ENCODE peak calls at places on chromosomes 2 and 18, in nine cellular contexts. K is thoracic aorta, R is neuronal stem cell, B is heart right ventricle, C is trophoblast cell, M is adrenal gland, Y is lower lobe of right lung, Q is breast epithelium, A is colonic mucosa. U is an unnamed sample.

GRCh38 chr2:94939349-94939748 is 68.1 kb downstream of the TEKT4 start:
- DNase-seq in K (no peak), R (no peak), B (no peak), C (no peak), M (no peak), Y (no peak), Q (no peak), A (no peak), U (no peak)

GRCh38 chr2:186460465-186460864 is 25.6 kb upstream of the ZC3H15 start:
- DNase-seq in K (no peak), R (no peak), B (no peak), C (peak; percentile 47), M (no peak), Y (no peak), Q (no peak), A (no peak), U (peak; percentile 28)

GRCh38 chr2:132404056-132404455 is 12.5 kb upstream of the GPR39 start:
- DNase-seq in K (no peak), R (no peak), B (no peak), C (no peak), M (no peak), Y (no peak), Q (no peak), A (no peak), U (no peak)

GRCh38 chr18:9140984-9141383 is 4.4 kb downstream of the ANKRD12 start:
- DNase-seq in K (no peak), R (no peak), B (no peak), C (no peak), M (no peak), Y (no peak), Q (no peak), A (no peak), U (no peak)

GRCh38 chr18:24397131-24397693 is 412 bp downstream of the OSBPL1A start:
- DNase-seq in K (peak; percentile 7), R (no peak), B (peak; percentile 40), C (peak; percentile 64), M (peak; percentile 85), Y (peak; percentile 73), Q (no peak), A (peak; percentile 76), U (peak; percentile 65)

GRCh38 chr2:175004980-175005832 is at the start of gene CHN1:
- DNase-seq in K (peak; percentile 38), R (peak; percentile 91), B (peak; percentile 84), C (peak; percentile 62), M (peak; percentile 83), Y (peak; percentile 79), Q (no peak), A (peak; percentile 73), U (no peak)

GRCh38 chr2:156339110-156339847 is 6.8 kb upstream of the NR4A2 start:
- DNase-seq in K (no peak), R (no peak), B (no peak), C (no peak), M (no peak), Y (no peak), Q (no peak), A (peak; percentile 59), U (no peak)

GRCh38 chr2:242075683-242076082 is 206.2 kb downstream of the RTP5 start:
- DNase-seq in K (no peak), R (no peak), B (no peak), C (no peak), M (no peak), Y (no peak), Q (no peak), A (peak; percentile 86), U (peak; percentile 11)

GRCh38 chr2:135773917-135774316 is 32.3 kb downstream of the UBXN4 start:
- DNase-seq in K (no peak), R (no peak), B (no peak), C (no peak), M (no peak), Y (no peak), Q (no peak), A (no peak), U (no peak)

GRCh38 chr2:61671561-61672315 is 133.6 kb upstream of the XPO1 start:
- DNase-seq in K (no peak), R (no peak), B (no peak), C (no peak), M (no peak), Y (no peak), Q (no peak), A (no peak), U (peak; percentile 45)

GRCh38 chr2:217218269-217219140 is 358.6 kb upstream of the TNP1 start:
- DNase-seq in K (no peak), R (no peak), B (no peak), C (no peak), M (peak; percentile 30), Y (no peak), Q (no peak), A (no peak), U (no peak)

GRCh38 chr2:213086050-213086449 is 65.4 kb downstream of the IKZF2 start:
- DNase-seq in K (no peak), R (no peak), B (no peak), C (no peak), M (no peak), Y (no peak), Q (no peak), A (no peak), U (no peak)
- H3K4me1 ChIP-seq in K (peaks cover 19% of the 10 kb centered on the region), R (peaks cover 7% of the 10 kb centered on the region), B (peaks cover 5% of the 10 kb centered on the region), C (peaks cover 10% of the 10 kb centered on the region), M (no peaks in the 10 kb centered on the region), Y (no peaks in the 10 kb centered on the region), Q (no peaks in the 10 kb centered on the region), A (peaks cover 5% of the 10 kb centered on the region), U (no peaks in the 10 kb centered on the region)

DNA sequence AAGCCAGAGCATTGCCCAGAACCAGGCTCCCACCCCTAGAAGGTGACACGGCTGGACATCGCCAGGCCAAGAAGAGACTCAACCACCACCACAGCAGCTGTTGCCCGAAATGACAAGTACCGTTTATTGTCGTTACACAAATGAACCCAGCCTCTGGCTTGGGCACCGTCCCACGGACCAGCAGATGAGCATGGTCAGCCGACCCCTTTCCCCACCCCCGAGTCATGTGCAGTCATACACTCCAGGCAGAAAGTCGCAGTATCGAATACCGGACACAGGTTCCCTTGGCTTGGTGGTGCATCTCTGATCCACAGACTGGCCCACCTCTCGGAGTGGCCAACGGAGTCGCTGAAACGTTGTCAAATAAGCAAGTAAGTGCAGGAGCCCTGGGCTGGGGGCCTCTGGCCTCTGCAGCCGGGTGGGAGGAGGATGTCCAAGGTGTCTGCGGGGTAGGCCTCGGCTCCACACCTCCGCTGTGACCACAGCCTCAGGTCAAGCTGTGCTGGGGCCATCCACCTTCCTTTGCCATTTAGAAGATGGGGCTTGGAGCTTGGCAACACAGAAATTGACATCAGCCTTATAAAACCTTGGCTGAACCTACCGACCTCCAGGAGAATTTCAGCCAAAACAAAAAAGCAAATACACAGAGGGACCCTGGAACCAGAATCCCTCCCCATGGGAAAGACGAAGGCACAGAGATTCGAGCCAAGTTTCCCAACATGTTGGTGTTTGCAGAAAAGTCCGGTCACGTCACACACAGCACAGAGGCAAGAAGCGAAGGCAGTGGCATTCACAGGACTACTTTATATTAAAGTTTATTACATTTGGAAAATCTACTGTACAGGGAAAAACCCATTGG is 24.0 kb downstream of the SDC1 start:
- DNase-seq in K (no peak), R (no peak), B (no peak), C (no peak), M (no peak), Y (no peak), Q (no peak), A (no peak), U (peak; percentile 18)
- H3K4me1 ChIP-seq in K (no peaks in the 10 kb centered on the region), R (peaks cover 1% of the 10 kb centered on the region), B (no peaks in the 10 kb centered on the region), C (no peaks in the 10 kb centered on the region), M (no peaks in the 10 kb centered on the region), Y (peaks cover 29% of the 10 kb centered on the region), Q (peaks cover 12% of the 10 kb centered on the region), A (peaks cover 18% of the 10 kb centered on the region), U (no peaks in the 10 kb centered on the region)

DNA sequence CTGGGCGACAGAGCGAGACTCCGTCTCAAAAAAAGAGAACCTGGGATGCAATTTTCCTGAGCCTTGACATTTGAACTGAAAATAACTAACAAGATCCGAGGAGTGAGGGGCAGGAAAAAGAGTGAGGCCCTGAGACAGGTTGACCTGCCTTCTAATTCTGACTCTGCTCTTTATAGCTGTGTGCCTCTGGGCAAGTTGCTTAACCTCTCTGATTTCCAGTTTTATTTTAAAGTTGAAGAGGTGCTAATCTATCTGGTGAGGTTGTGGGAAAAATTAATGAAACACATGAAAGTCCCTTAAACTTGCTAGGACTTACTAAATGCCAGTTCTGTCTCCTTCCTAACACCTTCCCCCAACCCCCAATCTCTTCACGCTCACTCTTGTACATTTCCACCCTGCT is 108.4 kb upstream of the MGAT5 start:
- DNase-seq in K (no peak), R (no peak), B (no peak), C (no peak), M (no peak), Y (no peak), Q (no peak), A (no peak), U (no peak)
- H3K4me1 ChIP-seq in K (peaks cover 10% of the 10 kb centered on the region), R (peaks cover 7% of the 10 kb centered on the region), B (peaks cover 61% of the 10 kb centered on the region), C (peaks cover 22% of the 10 kb centered on the region), M (peaks cover 27% of the 10 kb centered on the region), Y (peaks cover 14% of the 10 kb centered on the region), Q (no peaks in the 10 kb centered on the region), A (peaks cover 6% of the 10 kb centered on the region), U (peaks cover 41% of the 10 kb centered on the region)

GRCh38 chr2:47031909-47032668 is 116.5 kb upstream of the MCFD2 start:
- DNase-seq in K (no peak), R (no peak), B (no peak), C (peak; percentile 28), M (no peak), Y (no peak), Q (no peak), A (no peak), U (peak; percentile 71)
- H3K4me1 ChIP-seq in K (peaks cover 31% of the 10 kb centered on the region), R (peaks cover 39% of the 10 kb centered on the region), B (peaks cover 72% of the 10 kb centered on the region), C (peaks cover 49% of the 10 kb centered on the region), M (peaks cover 79% of the 10 kb centered on the region), Y (peaks cover 48% of the 10 kb centered on the region), Q (peaks cover 34% of the 10 kb centered on the region), A (peaks cover 11% of the 10 kb centered on the region), U (peaks cover 33% of the 10 kb centered on the region)

GRCh38 chr18:58231930-58232329 is 187.9 kb downstream of the NEDD4L start:
- DNase-seq in K (no peak), R (no peak), B (no peak), C (peak; percentile 57), M (no peak), Y (no peak), Q (no peak), A (no peak), U (no peak)
- H3K4me1 ChIP-seq in K (no peaks in the 10 kb centered on the region), R (peaks cover 20% of the 10 kb centered on the region), B (no peaks in the 10 kb centered on the region), C (peaks cover 19% of the 10 kb centered on the region), M (no peaks in the 10 kb centered on the region), Y (peaks cover 42% of the 10 kb centered on the region), Q (no peaks in the 10 kb centered on the region), A (peaks cover 9% of the 10 kb centered on the region), U (peaks cover 53% of the 10 kb centered on the region)

GRCh38 chr2:54608224-54608623 is 115.2 kb upstream of the EML6 start:
- DNase-seq in K (no peak), R (no peak), B (no peak), C (no peak), M (no peak), Y (no peak), Q (no peak), A (no peak), U (no peak)
- H3K4me1 ChIP-seq in K (peaks cover 27% of the 10 kb centered on the region), R (peaks cover 8% of the 10 kb centered on the region), B (peaks cover 99% of the 10 kb centered on the region), C (peaks cover 11% of the 10 kb centered on the region), M (peaks cover 87% of the 10 kb centered on the region), Y (peaks cover 61% of the 10 kb centered on the region), Q (peaks cover 12% of the 10 kb centered on the region), A (peaks cover 10% of the 10 kb centered on the region), U (no peaks in the 10 kb centered on the region)

GRCh38 chr2:75606851-75607798 is 39.5 kb upstream of the MRPL19 start:
- DNase-seq in K (no peak), R (no peak), B (no peak), C (peak; percentile 69), M (no peak), Y (no peak), Q (no peak), A (no peak), U (peak; percentile 87)
- H3K4me1 ChIP-seq in K (no peaks in the 10 kb centered on the region), R (peaks cover 6% of the 10 kb centered on the region), B (no peaks in the 10 kb centered on the region), C (peaks cover 18% of the 10 kb centered on the region), M (no peaks in the 10 kb centered on the region), Y (peaks cover 15% of the 10 kb centered on the region), Q (peaks cover 4% of the 10 kb centered on the region), A (no peaks in the 10 kb centered on the region), U (peaks cover 58% of the 10 kb centered on the region)

GRCh38 chr18:62755454-62755853 is 40.1 kb downstream of the PHLPP1 start:
- DNase-seq in K (no peak), R (no peak), B (no peak), C (no peak), M (no peak), Y (no peak), Q (no peak), A (no peak), U (no peak)
- H3K4me1 ChIP-seq in K (peaks cover 13% of the 10 kb centered on the region), R (peaks cover 22% of the 10 kb centered on the region), B (peaks cover 32% of the 10 kb centered on the region), C (peaks cover 16% of the 10 kb centered on the region), M (peaks cover 47% of the 10 kb centered on the region), Y (peaks cover 18% of the 10 kb centered on the region), Q (peaks cover 14% of the 10 kb centered on the region), A (no peaks in the 10 kb centered on the region), U (peaks cover 37% of the 10 kb centered on the region)